ENCODE peak calls at places on chromosomes 12 and 14, in six cellular contexts. V is CD8-positive, alpha-beta memory T cell; G is effector CD4-positive, alpha-beta T cell; F is NCI-H1436; Z is Right ventricle myocardium superior; H is stimulated activated CD4-positive, alpha-beta T cell treated with anti-CD3 and anti-CD28 coated beads, Interleukin-2, amount 100 ng/mL, for 24 hours. I is an unnamed sample.

GRCh38 chr14:89000007-89000942 is 175.8 kb downstream of the TTC8 start:
- DNase-seq in H (no peak), Z (no peak), G (no peak), V (no peak), F (no peak), I (peak)

GRCh38 chr14:88013750-88014349 is 8.9 kb downstream of the GPR65 start:
- DNase-seq in G (peak), F (peak), H (peak), V (peak), Z (peak), I (peak)

GRCh38 chr14:101501341-101501740 is 60.0 kb upstream of the DIO3 start:
- DNase-seq in H (no peak), F (no peak), Z (no peak), V (no peak), G (no peak), I (no peak)

GRCh38 chr14:35438910-35439713 is 34.6 kb upstream of the NFKBIA start:
- DNase-seq in Z (no peak), V (no peak), H (no peak), G (no peak), F (peak), I (no peak)

GRCh38 chr14:24080888-24081738 is 9.8 kb downstream of the CPNE6 start:
- DNase-seq in G (peak), F (peak), Z (peak), V (peak), H (peak), I (peak)

GRCh38 chr14:24240110-24240918 is 2.1 kb downstream of the TINF2 start:
- DNase-seq in H (no peak), V (no peak), Z (no peak), F (no peak), G (no peak), I (no peak)

GRCh38 chr12:66563220-66563619 is 115.7 kb downstream of the GRIP1 start:
- DNase-seq in Z (no peak), G (no peak), H (no peak), F (no peak), V (no peak), I (no peak)

GRCh38 chr14:93967637-93968250 is 8.6 kb downstream of the ASB2 start:
- DNase-seq in Z (no peak), H (no peak), V (no peak), F (no peak), G (no peak), I (no peak)